ENCODE peak calls at places on chromosomes 7 and 10, in four cellular contexts. C, J, P and H are unnamed samples. For H3K4me1 and H3K27me3, the result is how much of the 10 kb centered on the place peaks cover.

GRCh38 chr10:69278446-69278963 is at the start of gene HK1:
- DNase-seq in J (no peak), P (peak), C (peak), H (no peak)

GRCh38 chr7:157704365-157704764 is 367.6 kb downstream of the DNAJB6 start:
- DNase-seq in P (no peak), C (no peak), J (no peak), H (no peak)

GRCh38 chr10:9222917-9223316 is 1168.4 kb downstream of the GATA3 start:
- DNase-seq in C (no peak), J (no peak), P (no peak), H (no peak)

GRCh38 chr10:4451512-4451911 is 374.5 kb upstream of the AKR1E2 start:
- DNase-seq in J (no peak), P (no peak), C (no peak), H (no peak)

GRCh38 chr10:122441961-122442360 is 12.5 kb upstream of the ARMS2 start:
- DNase-seq in J (no peak), P (no peak), C (no peak), H (no peak)

GRCh38 chr10:5958077-5958476 is 19.3 kb downstream of the IL15RA start:
- DNase-seq in P (no peak), J (no peak), C (no peak), H (no peak)

GRCh38 chr7:40922316-40922670 is 780.6 kb downstream of the INHBA start:
- DNase-seq in J (no peak), C (no peak), P (no peak), H (no peak)

GRCh38 chr7:158517571-158517970 is 70.1 kb downstream of the PTPRN2 start:
- DNase-seq in C (no peak), J (no peak), P (no peak), H (no peak)

GRCh38 chr10:102612964-102613275 is 31.4 kb upstream of the TRIM8 start:
- DNase-seq in P (no peak), J (no peak), C (no peak), H (peak)

GRCh38 chr10:75197906-75198305 is 12.7 kb upstream of the VDAC2 start:
- DNase-seq in C (no peak), J (no peak), P (no peak), H (no peak)

GRCh38 chr10:35910234-35910633 is 268.1 kb upstream of the FZD8 start:
- DNase-seq in P (no peak), J (no peak), C (no peak), H (no peak)

GRCh38 chr10:89615105-89615504 is 29.9 kb downstream of the PANK1 start:
- DNase-seq in P (no peak), C (no peak), J (no peak), H (no peak)

GRCh38 chr10:110746254-110746826 is 102.2 kb downstream of the RBM20 start:
- DNase-seq in J (peak), P (peak), C (peak), H (peak)

GRCh38 chr7:17530741-17531417 is 232.4 kb downstream of the AHR start:
- DNase-seq in P (peak), J (peak), C (no peak), H (peak)

GRCh38 chr10:77865585-77866324 is 60.8 kb downstream of the DLG5 start:
- DNase-seq in J (no peak), C (no peak), P (peak), H (no peak)

GRCh38 chr10:59384761-59385160 is 22.4 kb upstream of the FAM13C start:
- DNase-seq in J (no peak), C (no peak), P (no peak), H (no peak)

GRCh38 chr10:59387951-59388431 is 25.6 kb upstream of the FAM13C start:
- DNase-seq in P (no peak), J (no peak), C (no peak), H (no peak)

GRCh38 chr10:59383436-59383835 is 21.1 kb upstream of the FAM13C start:
- DNase-seq in P (no peak), C (no peak), J (no peak), H (no peak)

GRCh38 chr10:59381687-59382086 is 19.3 kb upstream of the FAM13C start:
- DNase-seq in C (no peak), P (no peak), J (no peak), H (no peak)

GRCh38 chr10:59382831-59383295 is 20.5 kb upstream of the FAM13C start:
- DNase-seq in P (no peak), C (peak), J (no peak), H (no peak)
- H3K27ac ChIP-seq in P (no peak), C (peak), J (no peak), H (no peak)

DNA sequence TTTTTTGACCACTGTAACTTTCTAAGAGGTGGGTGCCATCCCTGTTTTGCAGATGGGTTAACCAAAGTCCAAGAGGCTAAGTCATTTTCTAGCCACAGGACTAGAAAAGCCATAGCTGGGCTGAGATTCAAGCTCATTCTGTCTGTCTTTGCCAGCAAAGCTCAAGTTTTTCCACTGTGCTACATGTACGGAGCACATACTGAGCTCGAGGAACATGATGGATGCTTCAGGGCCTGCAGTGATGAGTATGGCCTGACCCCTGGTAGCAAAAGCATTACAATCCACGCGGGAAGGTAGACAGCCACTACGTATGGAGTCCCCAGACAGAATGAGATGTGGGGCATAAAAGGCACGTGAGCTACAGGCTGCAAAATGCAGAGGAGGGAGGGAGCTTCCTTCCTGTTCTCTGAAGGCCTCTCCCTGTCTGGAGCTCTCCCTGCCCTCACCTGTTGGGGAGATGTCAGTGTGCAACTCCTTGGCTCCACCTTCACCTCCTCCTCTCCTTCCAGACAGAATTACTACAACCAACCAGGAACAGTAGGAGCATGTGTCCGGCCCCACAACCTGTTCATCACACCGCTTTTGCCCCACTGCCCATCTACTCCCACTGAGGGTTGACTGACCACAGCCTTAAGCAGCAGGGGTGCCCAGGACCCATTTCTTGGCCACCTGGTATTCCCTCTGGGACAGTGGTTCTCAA is 16.4 kb downstream of the ITPRIP start:
- DNase-seq in P (no peak), C (no peak), J (no peak), H (peak)
- H3K4me1 ChIP-seq in P (half or more), C (half or more), J (half or more), H (half or more)

GRCh38 chr7:128366290-128366689 is 4.8 kb upstream of the PRRT4 start:
- DNase-seq in P (no peak), C (no peak), J (peak), H (no peak)
- H3K27me3 ChIP-seq in P (half or more), C (under half), J (under half), H (under half)

DNA sequence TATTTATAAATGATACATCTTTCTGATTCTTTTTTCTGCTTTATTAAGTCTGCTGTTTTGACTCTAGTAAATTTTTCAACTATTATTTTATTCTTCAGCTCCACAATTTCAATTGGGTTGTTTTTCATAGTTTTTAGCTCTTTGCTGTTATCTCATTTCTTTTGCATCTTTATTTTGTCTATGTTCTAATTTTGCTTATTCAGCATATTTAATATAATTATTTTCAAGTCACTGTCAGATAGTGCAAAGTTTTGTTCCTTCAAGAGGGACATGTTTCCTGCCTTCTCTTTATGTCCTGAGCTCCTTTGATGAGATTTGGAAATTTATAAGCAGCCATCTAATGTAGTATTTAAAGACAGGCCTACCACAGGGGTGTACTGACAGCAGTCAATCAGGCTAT is 131.5 kb upstream of the ZNF722 start:
- DNase-seq in C (no peak), P (no peak), J (no peak), H (no peak)
- H3K27ac ChIP-seq in C (no peak), P (no peak), J (no peak), H (no peak)

DNA sequence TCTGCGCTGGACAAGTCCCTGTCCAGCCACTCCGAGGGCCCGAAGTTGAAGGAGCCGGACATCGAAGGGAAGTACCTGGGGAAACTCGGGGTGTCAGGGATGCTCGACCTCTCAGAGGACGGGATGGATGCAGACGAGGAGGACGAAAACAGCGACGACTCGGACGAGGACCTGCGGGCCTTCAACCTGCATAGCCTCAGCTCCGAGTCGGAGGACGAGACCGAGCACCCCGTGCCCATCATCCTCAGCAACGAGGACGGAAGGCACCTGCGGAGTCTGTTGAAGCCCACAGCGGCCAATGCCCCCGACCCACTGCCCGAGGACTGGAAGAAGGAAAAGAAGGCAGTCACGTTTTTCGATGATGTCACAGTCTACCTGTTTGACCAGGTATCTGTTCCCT is 17.1 kb upstream of the BHLHA15 start:
- DNase-seq in C (no peak), P (no peak), J (no peak), H (no peak)
- H3K4me1 ChIP-seq in C (under half), P (under half), J (under half), H (under half)

GRCh38 chr7:6528401-6529130 is 22.7 kb downstream of the GRID2IP start:
- DNase-seq in J (no peak), C (no peak), P (no peak), H (no peak)

GRCh38 chr7:6531492-6532279 is 19.6 kb downstream of the GRID2IP start:
- DNase-seq in C (no peak), J (no peak), P (peak), H (no peak)

GRCh38 chr7:6530626-6531491 is 20.4 kb downstream of the GRID2IP start:
- DNase-seq in C (no peak), J (peak), P (peak), H (peak)

GRCh38 chr7:6526997-6527378 is 24.3 kb downstream of the GRID2IP start:
- DNase-seq in C (no peak), J (no peak), P (no peak), H (no peak)

GRCh38 chr7:6529643-6530042 is 21.6 kb downstream of the GRID2IP start:
- DNase-seq in J (no peak), P (no peak), C (no peak), H (no peak)
- H3K27me3 ChIP-seq in J (under half), P (half or more), C (under half), H (under half)

GRCh38 chr7:5414876-5415275 is 8.8 kb downstream of the TNRC18 start:
- DNase-seq in P (peak), J (no peak), C (no peak), H (no peak)

GRCh38 chr7:5417106-5418071 is 6.2 kb downstream of the TNRC18 start:
- DNase-seq in J (no peak), P (peak), C (no peak), H (no peak)

GRCh38 chr7:5408777-5409176 is 14.9 kb downstream of the TNRC18 start:
- DNase-seq in C (no peak), P (no peak), J (no peak), H (no peak)

DNA sequence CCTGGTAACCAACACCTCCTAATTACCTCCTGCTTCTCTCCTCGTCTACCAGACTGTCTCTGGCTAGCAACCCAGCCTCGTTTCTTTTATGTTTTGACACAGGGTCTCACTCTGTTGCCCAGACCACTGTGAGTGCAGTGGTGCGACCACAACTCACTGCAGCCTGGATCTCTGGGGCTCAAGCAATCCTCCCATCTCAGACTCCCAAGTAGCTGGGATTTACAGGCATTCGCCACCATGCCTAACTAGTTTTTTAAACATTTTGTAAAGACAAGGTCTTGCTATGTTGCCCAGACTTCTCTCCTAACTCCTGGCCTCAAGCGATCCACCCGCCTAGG is 10.2 kb downstream of the TNRC18 start:
- DNase-seq in J (no peak), C (no peak), P (no peak), H (no peak)
- H3K27ac ChIP-seq in J (no peak), C (no peak), P (no peak), H (no peak)

GRCh38 chr7:32075612-32076011 is 5.4 kb upstream of the PDE1C start:
- DNase-seq in C (no peak), J (no peak), P (no peak), H (no peak)
- H3K4me1 ChIP-seq in C (under half), J (under half), P (under half), H (under half)

GRCh38 chr10:129898701-129899563 is 65.1 kb downstream of the EBF3 start:
- DNase-seq in J (no peak), P (no peak), C (no peak), H (no peak)

GRCh38 chr10:129894721-129895120 is 69.4 kb downstream of the EBF3 start:
- DNase-seq in J (no peak), P (no peak), C (no peak), H (no peak)

GRCh38 chr10:129893690-129894089 is 70.4 kb downstream of the EBF3 start:
- DNase-seq in J (no peak), P (no peak), C (no peak), H (no peak)

GRCh38 chr10:129897851-129898463 is 66.1 kb downstream of the EBF3 start:
- DNase-seq in C (no peak), J (no peak), P (no peak), H (no peak)

GRCh38 chr10:129896231-129897150 is 67.6 kb downstream of the EBF3 start:
- DNase-seq in C (no peak), J (no peak), P (peak), H (no peak)
- H3K27me3 ChIP-seq in C (under half), J (under half), P (under half), H (under half)

DNA sequence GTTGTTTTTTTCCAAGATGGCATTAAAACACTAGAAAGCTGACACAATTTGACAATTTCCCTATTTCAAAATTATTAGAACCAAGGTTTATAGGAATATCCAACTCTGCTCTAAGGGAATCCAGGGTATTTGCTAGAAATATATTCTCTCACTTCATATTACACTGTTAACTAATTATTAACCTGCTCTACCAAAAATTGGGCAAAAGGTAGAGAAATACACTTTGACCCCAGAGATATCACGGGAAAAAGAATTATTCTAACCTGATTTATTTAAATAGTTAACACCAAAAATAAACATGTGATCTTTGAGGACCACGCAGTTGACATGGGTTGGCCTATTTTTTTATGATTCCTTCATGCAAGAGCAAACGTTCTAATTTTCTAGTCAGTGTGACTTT is 21.6 kb upstream of the FAM13C start:
- DNase-seq in C (no peak), P (no peak), J (no peak), H (no peak)
- H3K27ac ChIP-seq in C (peak), P (no peak), J (no peak), H (no peak)